ENCODE peak calls at places on chromosomes 13 and 19, in four cellular contexts. One of them, this sample, is unnamed.

GRCh38 chr13:30744056-30744684 is 8.8 kb downstream of the ALOX5AP start:
- DNase-seq in K562: no peak
- DNase-seq in WTC11: no peak
- DNase-seq in HepG2: peak; percentile 54
- DNase-seq in this sample: no peak

GRCh38 chr13:102405499-102406079 is 3.7 kb upstream of the FGF14 start:
- DNase-seq in K562: no peak
- DNase-seq in WTC11: peak; percentile 24
- DNase-seq in HepG2: no peak
- DNase-seq in this sample: no peak

GRCh38 chr19:38046254-38047047 is 139.4 kb downstream of the SIPA1L3 start:
- DNase-seq in K562: no peak
- DNase-seq in WTC11: no peak
- DNase-seq in HepG2: no peak
- DNase-seq in this sample: no peak

GRCh38 chr13:29515372-29515771 is 80.1 kb downstream of the SLC7A1 start:
- DNase-seq in K562: no peak
- DNase-seq in WTC11: no peak
- DNase-seq in HepG2: no peak
- DNase-seq in this sample: no peak

GRCh38 chr13:52454459-52454824 is 836 bp upstream of the CKAP2 start:
- DNase-seq in K562: no peak
- DNase-seq in WTC11: no peak
- DNase-seq in HepG2: no peak
- DNase-seq in this sample: no peak

GRCh38 chr13:82702513-82702912 is 1179.8 kb downstream of the SLITRK1 start:
- DNase-seq in K562: no peak
- DNase-seq in WTC11: no peak
- DNase-seq in HepG2: no peak
- DNase-seq in this sample: no peak

GRCh38 chr13:111852701-111853100 is 214.2 kb upstream of the SOX1 start:
- DNase-seq in K562: no peak
- DNase-seq in WTC11: no peak
- DNase-seq in HepG2: no peak
- DNase-seq in this sample: no peak

GRCh38 chr19:38452430-38453366 is 19.2 kb downstream of the RYR1 start:
- DNase-seq in K562: peak; percentile 100
- DNase-seq in WTC11: peak; percentile 100
- DNase-seq in HepG2: no peak
- DNase-seq in this sample: peak; percentile 96

GRCh38 chr19:29379257-29379986 is 146.4 kb upstream of the VSTM2B start:
- DNase-seq in K562: no peak
- DNase-seq in WTC11: no peak
- DNase-seq in HepG2: no peak
- DNase-seq in this sample: no peak

GRCh38 chr19:38394488-38394887 is 6.0 kb downstream of the SPRED3 start:
- DNase-seq in K562: no peak
- DNase-seq in WTC11: peak; percentile 99
- DNase-seq in HepG2: peak; percentile 56
- DNase-seq in this sample: no peak

GRCh38 chr19:10553943-10554381 is 10.3 kb downstream of the ATG4D start:
- DNase-seq in K562: no peak
- DNase-seq in WTC11: no peak
- DNase-seq in HepG2: no peak
- DNase-seq in this sample: no peak

GRCh38 chr19:11421607-11422098 is 2.5 kb upstream of the RGL3 start:
- DNase-seq in K562: peak; percentile 89
- DNase-seq in WTC11: peak; percentile 95
- DNase-seq in HepG2: no peak
- DNase-seq in this sample: peak; percentile 75

GRCh38 chr13:30647824-30648521 is 30.3 kb downstream of the USPL1 start:
- DNase-seq in K562: no peak
- DNase-seq in WTC11: no peak
- DNase-seq in HepG2: no peak
- DNase-seq in this sample: no peak

GRCh38 chr19:6718741-6719539 is 1.5 kb downstream of the C3 start:
- DNase-seq in K562: peak; percentile 99
- DNase-seq in WTC11: peak; percentile 78
- DNase-seq in HepG2: peak; percentile 93
- DNase-seq in this sample: peak; percentile 96

GRCh38 chr13:46751811-46752635 is 44.9 kb downstream of the ESD start:
- DNase-seq in K562: no peak
- DNase-seq in WTC11: no peak
- DNase-seq in HepG2: no peak
- DNase-seq in this sample: no peak

GRCh38 chr13:45200701-45201230 is at the start of gene KCTD4:
- DNase-seq in K562: no peak
- DNase-seq in WTC11: no peak
- DNase-seq in HepG2: no peak
- DNase-seq in this sample: no peak

GRCh38 chr19:7292950-7293794 is 1.0 kb downstream of the INSR start:
- DNase-seq in K562: no peak
- DNase-seq in WTC11: peak; percentile 25
- DNase-seq in HepG2: peak; percentile 21
- DNase-seq in this sample: no peak

GRCh38 chr13:26914624-26915023 is 154.0 kb upstream of the GPR12 start:
- DNase-seq in K562: no peak
- DNase-seq in WTC11: no peak
- DNase-seq in HepG2: no peak
- DNase-seq in this sample: no peak

GRCh38 chr13:114007566-114007965 is 33.7 kb upstream of the C13orf46 start:
- DNase-seq in K562: no peak
- DNase-seq in WTC11: peak; percentile 3
- DNase-seq in HepG2: no peak
- DNase-seq in this sample: no peak

GRCh38 chr13:79450110-79450509 is 30.8 kb upstream of the NDFIP2 start:
- DNase-seq in K562: no peak
- DNase-seq in WTC11: no peak
- DNase-seq in HepG2: no peak
- DNase-seq in this sample: no peak

GRCh38 chr13:23905766-23906165 is 8.5 kb upstream of the C1QTNF9B start:
- DNase-seq in K562: no peak
- DNase-seq in WTC11: no peak
- DNase-seq in HepG2: no peak
- DNase-seq in this sample: no peak

GRCh38 chr19:53088091-53088490 is 15.1 kb downstream of the ZNF160 start:
- DNase-seq in K562: no peak
- DNase-seq in WTC11: no peak
- DNase-seq in HepG2: no peak
- DNase-seq in this sample: no peak

GRCh38 chr19:40270362-40271089 is 14.6 kb downstream of the AKT2 start:
- DNase-seq in K562: peak; percentile 57
- DNase-seq in WTC11: peak; percentile 50
- DNase-seq in HepG2: no peak
- DNase-seq in this sample: no peak

GRCh38 chr13:110443633-110444225 is 117.8 kb downstream of the RAB20 start:
- DNase-seq in K562: no peak
- DNase-seq in WTC11: no peak
- DNase-seq in HepG2: no peak
- DNase-seq in this sample: no peak

GRCh38 chr19:16106121-16106520 is 5.6 kb upstream of the RAB8A start:
- DNase-seq in K562: no peak
- DNase-seq in WTC11: no peak
- DNase-seq in HepG2: no peak
- DNase-seq in this sample: no peak

GRCh38 chr19:15871570-15871969 is 26.3 kb downstream of the CYP4F2 start:
- DNase-seq in K562: peak; percentile 53
- DNase-seq in WTC11: peak; percentile 59
- DNase-seq in HepG2: no peak
- DNase-seq in this sample: no peak

GRCh38 chr13:73090116-73090811 is 31.5 kb downstream of the KLF5 start:
- DNase-seq in K562: peak; percentile 15
- DNase-seq in WTC11: peak; percentile 17
- DNase-seq in HepG2: peak; percentile 95
- DNase-seq in this sample: peak; percentile 53

GRCh38 chr13:113584870-113585671 is 518 bp downstream of the TFDP1 start:
- DNase-seq in K562: peak; percentile 56
- DNase-seq in WTC11: no peak
- DNase-seq in HepG2: no peak
- DNase-seq in this sample: no peak

GRCh38 chr13:54934121-54934520 is 1905.5 kb downstream of the OLFM4 start:
- DNase-seq in K562: no peak
- DNase-seq in WTC11: no peak
- DNase-seq in HepG2: no peak
- DNase-seq in this sample: no peak

GRCh38 chr19:2998642-2999041 is 21.3 kb downstream of the TLE6 start:
- DNase-seq in K562: no peak
- DNase-seq in WTC11: no peak
- DNase-seq in HepG2: no peak
- DNase-seq in this sample: no peak

GRCh38 chr13:44278164-44278563 is 95.5 kb upstream of the SERP2 start:
- DNase-seq in K562: no peak
- DNase-seq in WTC11: no peak
- DNase-seq in HepG2: no peak
- DNase-seq in this sample: no peak

GRCh38 chr13:46087481-46087880 is 17.4 kb downstream of the CPB2 start:
- DNase-seq in K562: no peak
- DNase-seq in WTC11: no peak
- DNase-seq in HepG2: no peak
- DNase-seq in this sample: no peak

GRCh38 chr19:4338441-4339350 is at the start of gene STAP2:
- DNase-seq in K562: no peak
- DNase-seq in WTC11: peak; percentile 52
- DNase-seq in HepG2: peak; percentile 44
- DNase-seq in this sample: no peak

GRCh38 chr13:108948269-108948671 is 318.9 kb downstream of the MYO16 start:
- DNase-seq in K562: no peak
- DNase-seq in WTC11: no peak
- DNase-seq in HepG2: peak; percentile 24
- DNase-seq in this sample: no peak

GRCh38 chr19:3146677-3147100 is 10.9 kb downstream of the GNA15 start:
- DNase-seq in K562: peak; percentile 68
- DNase-seq in WTC11: peak; percentile 84
- DNase-seq in HepG2: peak; percentile 21
- DNase-seq in this sample: peak; percentile 59

GRCh38 chr19:16203256-16204004 is 5.7 kb downstream of the AP1M1 start:
- DNase-seq in K562: no peak
- DNase-seq in WTC11: peak; percentile 1
- DNase-seq in HepG2: no peak
- DNase-seq in this sample: no peak

GRCh38 chr13:43802511-43802910 is 15.7 kb upstream of the ENOX1 start:
- DNase-seq in K562: no peak
- DNase-seq in WTC11: no peak
- DNase-seq in HepG2: no peak
- DNase-seq in this sample: no peak

GRCh38 chr13:32443111-32443510 is 15.2 kb upstream of the N4BP2L1 start:
- DNase-seq in K562: no peak
- DNase-seq in WTC11: no peak
- DNase-seq in HepG2: peak; percentile 69
- DNase-seq in this sample: no peak

GRCh38 chr19:10306327-10306726 is 3.3 kb downstream of the ZGLP1 start:
- DNase-seq in K562: no peak
- DNase-seq in WTC11: no peak
- DNase-seq in HepG2: no peak
- DNase-seq in this sample: no peak

DNA sequence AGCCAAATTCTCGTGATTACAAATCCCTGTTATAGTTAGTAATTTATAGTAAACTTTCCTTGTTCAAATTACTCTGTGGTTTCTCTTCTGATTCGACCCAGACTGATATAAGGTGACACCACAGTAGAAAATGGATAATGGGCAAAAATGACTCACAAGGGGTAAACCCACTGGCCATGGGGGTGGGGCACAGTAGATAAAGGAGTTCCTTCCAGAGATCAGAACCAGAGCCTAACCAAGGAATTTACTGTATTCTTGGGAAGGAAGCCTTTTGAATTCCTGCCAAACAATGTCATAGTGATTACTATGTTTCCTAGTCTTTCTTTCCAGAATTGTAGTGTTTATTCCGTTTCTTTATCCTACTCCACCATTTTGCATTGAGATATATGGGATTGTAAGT is 21.9 kb downstream of the MIR17HG start:
- DNase-seq in K562: no peak
- DNase-seq in WTC11: no peak
- DNase-seq in HepG2: no peak
- DNase-seq in this sample: no peak
- TF ChIP-seq ELF4 in K562: no peak
- TF ChIP-seq ELF4 in WTC11: no peak
- TF ChIP-seq ELF4 in HepG2: no peak
- TF ChIP-seq ELF4 in this sample: no peak

GRCh38 chr19:13778398-13778797 is 4.1 kb downstream of the C19orf53 start:
- DNase-seq in K562: no peak
- DNase-seq in WTC11: no peak
- DNase-seq in HepG2: no peak
- DNase-seq in this sample: no peak

GRCh38 chr19:13783565-13784500 is 9.6 kb downstream of the C19orf53 start:
- DNase-seq in K562: no peak
- DNase-seq in WTC11: no peak
- DNase-seq in HepG2: no peak
- DNase-seq in this sample: no peak

GRCh38 chr19:13782537-13782936 is 8.3 kb downstream of the C19orf53 start:
- DNase-seq in K562: no peak
- DNase-seq in WTC11: no peak
- DNase-seq in HepG2: no peak
- DNase-seq in this sample: no peak

GRCh38 chr19:13778847-13779246 is 4.6 kb downstream of the C19orf53 start:
- DNase-seq in K562: no peak
- DNase-seq in WTC11: no peak
- DNase-seq in HepG2: no peak
- DNase-seq in this sample: no peak

GRCh38 chr19:13781547-13781946 is 7.3 kb downstream of the C19orf53 start:
- DNase-seq in K562: peak; percentile 76
- DNase-seq in WTC11: peak; percentile 77
- DNase-seq in HepG2: no peak
- DNase-seq in this sample: peak; percentile 55
- TF ChIP-seq ELF4 in K562: no peak
- TF ChIP-seq ELF4 in WTC11: no peak
- TF ChIP-seq ELF4 in HepG2: no peak
- TF ChIP-seq ELF4 in this sample: no peak

DNA sequence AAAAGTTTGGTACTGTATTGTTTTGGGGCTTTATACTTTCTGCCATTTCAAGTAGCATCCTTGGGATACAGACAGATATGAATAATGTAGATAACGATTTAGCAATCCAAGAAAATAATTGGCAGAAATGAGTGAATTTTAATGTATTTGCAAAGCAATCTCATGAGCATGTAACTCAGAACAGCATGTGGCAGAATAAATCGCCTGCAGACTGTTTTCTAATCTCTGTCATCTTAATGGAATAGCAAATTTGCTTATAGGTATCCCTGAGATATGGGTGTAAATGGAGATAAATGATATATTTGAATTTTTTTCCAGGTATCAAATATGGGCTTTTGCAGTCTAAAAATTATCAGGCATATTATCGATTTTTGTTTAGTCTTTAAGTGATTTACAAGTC is 166.0 kb downstream of the GPC5 start:
- DNase-seq in K562: no peak
- DNase-seq in WTC11: no peak
- DNase-seq in HepG2: no peak
- DNase-seq in this sample: no peak
- TF ChIP-seq ELF4 in K562: no peak
- TF ChIP-seq ELF4 in WTC11: no peak
- TF ChIP-seq ELF4 in HepG2: no peak
- TF ChIP-seq ELF4 in this sample: no peak

GRCh38 chr19:18502633-18503294 is 19.1 kb downstream of the ELL start:
- DNase-seq in K562: no peak
- DNase-seq in WTC11: no peak
- DNase-seq in HepG2: no peak
- DNase-seq in this sample: no peak
- TF ChIP-seq ELF4 in K562: no peak
- TF ChIP-seq ELF4 in WTC11: no peak
- TF ChIP-seq ELF4 in HepG2: no peak
- TF ChIP-seq ELF4 in this sample: no peak

This sample was measured in HEK293T.